ENCODE peak calls at places on chromosome 20, in six cellular contexts. G is GM12878, V is stromal cell of bone marrow, D is GM20000, Z is HFFc6, P is GM12864. S is an unnamed sample.

GRCh38 chr20:37243937-37244571 is 17.6 kb downstream of the GHRH start:
- DNase-seq in G (no peak), V (no peak), D (no peak), Z (no peak), P (no peak), S (no peak)

GRCh38 chr20:48026981-48027592 is 241.8 kb upstream of the SULF2 start:
- DNase-seq in G (no peak), V (no peak), D (no peak), Z (no peak), P (no peak), S (no peak)

GRCh38 chr20:15395457-15395856 is 1058.0 kb upstream of the FLRT3 start:
- DNase-seq in G (no peak), V (no peak), D (no peak), Z (no peak), P (no peak), S (no peak)

GRCh38 chr20:41386502-41387427 is 20.1 kb upstream of the EMILIN3 start:
- DNase-seq in G (no peak), V (peak), D (no peak), Z (no peak), P (no peak), S (peak)

GRCh38 chr20:49570828-49571552 is 3.1 kb upstream of the PTGIS start:
- DNase-seq in G (no peak), V (no peak), D (no peak), Z (peak), P (no peak), S (no peak)

GRCh38 chr20:57013741-57014140 is 252.7 kb downstream of the BMP7 start:
- DNase-seq in G (no peak), V (no peak), D (no peak), Z (no peak), P (no peak), S (no peak)

GRCh38 chr20:51446656-51447055 is 95.9 kb downstream of the NFATC2 start:
- DNase-seq in G (no peak), V (peak), D (no peak), Z (peak), P (no peak), S (peak)

GRCh38 chr20:22700387-22700786 is 116.0 kb upstream of the FOXA2 start:
- DNase-seq in G (no peak), V (peak), D (no peak), Z (no peak), P (no peak), S (peak)

GRCh38 chr20:17664025-17664638 is 17.9 kb downstream of the RRBP1 start:
- DNase-seq in G (no peak), V (no peak), D (no peak), Z (no peak), P (no peak), S (no peak)

GRCh38 chr20:52035498-52035897 is 156.1 kb downstream of the ZFP64 start:
- DNase-seq in G (no peak), V (no peak), D (no peak), Z (no peak), P (no peak), S (no peak)

GRCh38 chr20:6588296-6588695 is 179.2 kb upstream of the BMP2 start:
- DNase-seq in G (no peak), V (peak), D (no peak), Z (no peak), P (no peak), S (no peak)

GRCh38 chr20:38982291-38982690 is 20.1 kb downstream of the DHX35 start:
- DNase-seq in G (no peak), V (no peak), D (no peak), Z (no peak), P (no peak), S (no peak)

GRCh38 chr20:39112196-39112743 is 150.1 kb downstream of the DHX35 start:
- DNase-seq in G (no peak), V (peak), D (peak), Z (peak), P (no peak), S (peak)

GRCh38 chr20:3209946-3210317 is 634 bp downstream of the ITPA start:
- DNase-seq in G (no peak), V (no peak), D (no peak), Z (peak), P (no peak), S (no peak)

GRCh38 chr20:59453634-59454241 is 150.6 kb upstream of the PHACTR3 start:
- DNase-seq in G (no peak), V (no peak), D (no peak), Z (no peak), P (no peak), S (no peak)

GRCh38 chr20:34111057-34111711 is 859 bp downstream of the EIF2S2 start:
- DNase-seq in G (no peak), V (peak), D (no peak), Z (peak), P (no peak), S (no peak)

GRCh38 chr20:40416274-40416673 is 272.8 kb downstream of the MAFB start:
- DNase-seq in G (no peak), V (no peak), D (no peak), Z (no peak), P (no peak), S (no peak)

GRCh38 chr20:36439040-36439730 is 102.1 kb upstream of the MYL9 start:
- DNase-seq in G (no peak), V (peak), D (peak), Z (peak), P (no peak), S (peak)

GRCh38 chr20:62141397-62142251 is 1.6 kb downstream of the PSMA7 start:
- DNase-seq in G (no peak), V (no peak), D (no peak), Z (no peak), P (no peak), S (no peak)

GRCh38 chr20:16601019-16601418 is 27.8 kb upstream of the KIF16B start:
- DNase-seq in G (no peak), V (no peak), D (no peak), Z (no peak), P (no peak), S (no peak)

GRCh38 chr20:36339646-36340592 is 33.8 kb downstream of the DLGAP4 start:
- DNase-seq in G (no peak), V (no peak), D (no peak), Z (no peak), P (no peak), S (no peak)

GRCh38 chr20:37543828-37544227 is 16.2 kb upstream of the BLCAP start:
- DNase-seq in G (no peak), V (no peak), D (no peak), Z (peak), P (no peak), S (no peak)

GRCh38 chr20:24522452-24523330 is 53.3 kb downstream of the SYNDIG1 start:
- DNase-seq in G (no peak), V (no peak), D (no peak), Z (no peak), P (no peak), S (no peak)

GRCh38 chr20:2507875-2508630 is 662 bp downstream of the ZNF343 start:
- DNase-seq in G (no peak), V (no peak), D (no peak), Z (no peak), P (no peak), S (no peak)

GRCh38 chr20:35952480-35953410 is 1.6 kb downstream of the SCAND1 start:
- DNase-seq in G (no peak), V (no peak), D (no peak), Z (no peak), P (no peak), S (no peak)

S was measured in fibroblast of the conjunctiva.